ENCODE peak calls at places on chromosomes 12 and 14, in eight cellular contexts. One of them, this sample, is unnamed.
A peak's percentile ranks its signal among the peaks of the same experiment; 100 is the strongest.

GRCh38 chr12:6375269-6376078 is at the start of gene SCNN1A:
- DNase-seq in uterus: peak; percentile 30
- DNase-seq in mammary epithelial cell: peak; percentile 77
- DNase-seq in CD4-positive, alpha-beta memory T cell: no peak
- DNase-seq in effector memory CD4-positive, alpha-beta T cell: no peak
- DNase-seq in CD4-positive, CD25-positive, alpha-beta regulatory T cell: no peak
- DNase-seq in upper lobe of left lung: peak; percentile 90
- DNase-seq in IMR-90: no peak
- DNase-seq in this sample: peak; percentile 99

GRCh38 chr12:89494411-89495231 is 30.0 kb downstream of the GALNT4 start:
- DNase-seq in upper lobe of left lung: no peak
- DNase-seq in IMR-90: peak; percentile 81
- DNase-seq in uterus: no peak
- DNase-seq in CD4-positive, CD25-positive, alpha-beta regulatory T cell: no peak
- DNase-seq in mammary epithelial cell: peak; percentile 48
- DNase-seq in effector memory CD4-positive, alpha-beta T cell: no peak
- DNase-seq in CD4-positive, alpha-beta memory T cell: no peak
- DNase-seq in this sample: no peak

GRCh38 chr12:38543151-38543550 is 226.6 kb downstream of the ALG10B start:
- DNase-seq in IMR-90: no peak
- DNase-seq in upper lobe of left lung: no peak
- DNase-seq in mammary epithelial cell: peak; percentile 25
- DNase-seq in uterus: no peak
- DNase-seq in CD4-positive, alpha-beta memory T cell: no peak
- DNase-seq in effector memory CD4-positive, alpha-beta T cell: no peak
- DNase-seq in CD4-positive, CD25-positive, alpha-beta regulatory T cell: no peak
- DNase-seq in this sample: peak; percentile 88

GRCh38 chr12:51788876-51789275 is 59.6 kb downstream of the FIGNL2 start:
- DNase-seq in upper lobe of left lung: no peak
- DNase-seq in CD4-positive, CD25-positive, alpha-beta regulatory T cell: no peak
- DNase-seq in CD4-positive, alpha-beta memory T cell: no peak
- DNase-seq in mammary epithelial cell: peak; percentile 51
- DNase-seq in IMR-90: peak; percentile 80
- DNase-seq in effector memory CD4-positive, alpha-beta T cell: no peak
- DNase-seq in uterus: no peak
- DNase-seq in this sample: no peak

GRCh38 chr12:112836736-112837628 is 45.4 kb downstream of the RPH3A start:
- DNase-seq in IMR-90: no peak
- DNase-seq in uterus: no peak
- DNase-seq in CD4-positive, alpha-beta memory T cell: no peak
- DNase-seq in mammary epithelial cell: no peak
- DNase-seq in effector memory CD4-positive, alpha-beta T cell: no peak
- DNase-seq in CD4-positive, CD25-positive, alpha-beta regulatory T cell: no peak
- DNase-seq in upper lobe of left lung: no peak
- DNase-seq in this sample: peak; percentile 85

GRCh38 chr12:27331299-27331926 is 1.2 kb upstream of the BMAL2 start:
- DNase-seq in CD4-positive, alpha-beta memory T cell: no peak
- DNase-seq in effector memory CD4-positive, alpha-beta T cell: no peak
- DNase-seq in uterus: no peak
- DNase-seq in mammary epithelial cell: peak; percentile 99
- DNase-seq in CD4-positive, CD25-positive, alpha-beta regulatory T cell: no peak
- DNase-seq in upper lobe of left lung: no peak
- DNase-seq in IMR-90: peak; percentile 98
- DNase-seq in this sample: no peak

GRCh38 chr12:52155048-52155868 is 36.6 kb downstream of the KRT80 start:
- DNase-seq in upper lobe of left lung: no peak
- DNase-seq in effector memory CD4-positive, alpha-beta T cell: peak; percentile 37
- DNase-seq in uterus: no peak
- DNase-seq in IMR-90: no peak
- DNase-seq in CD4-positive, alpha-beta memory T cell: peak; percentile 78
- DNase-seq in mammary epithelial cell: peak; percentile 95
- DNase-seq in CD4-positive, CD25-positive, alpha-beta regulatory T cell: no peak
- DNase-seq in this sample: peak; percentile 50

GRCh38 chr12:117013726-117014125 is 85.5 kb downstream of the TESC start:
- DNase-seq in CD4-positive, alpha-beta memory T cell: no peak
- DNase-seq in CD4-positive, CD25-positive, alpha-beta regulatory T cell: no peak
- DNase-seq in effector memory CD4-positive, alpha-beta T cell: no peak
- DNase-seq in uterus: no peak
- DNase-seq in IMR-90: peak; percentile 38
- DNase-seq in mammary epithelial cell: no peak
- DNase-seq in upper lobe of left lung: no peak
- DNase-seq in this sample: no peak

GRCh38 chr14:105348945-105349699 is 34.6 kb downstream of the PACS2 start:
- DNase-seq in mammary epithelial cell: no peak
- DNase-seq in uterus: no peak
- DNase-seq in effector memory CD4-positive, alpha-beta T cell: no peak
- DNase-seq in IMR-90: no peak
- DNase-seq in CD4-positive, alpha-beta memory T cell: no peak
- DNase-seq in CD4-positive, CD25-positive, alpha-beta regulatory T cell: no peak
- DNase-seq in upper lobe of left lung: peak; percentile 67
- DNase-seq in this sample: no peak

GRCh38 chr12:99386907-99387306 is 260.6 kb upstream of the GARIN6 start:
- DNase-seq in effector memory CD4-positive, alpha-beta T cell: no peak
- DNase-seq in upper lobe of left lung: no peak
- DNase-seq in CD4-positive, alpha-beta memory T cell: no peak
- DNase-seq in mammary epithelial cell: peak; percentile 11
- DNase-seq in uterus: no peak
- DNase-seq in CD4-positive, CD25-positive, alpha-beta regulatory T cell: no peak
- DNase-seq in IMR-90: peak; percentile 8
- DNase-seq in this sample: peak; percentile 61

DNA sequence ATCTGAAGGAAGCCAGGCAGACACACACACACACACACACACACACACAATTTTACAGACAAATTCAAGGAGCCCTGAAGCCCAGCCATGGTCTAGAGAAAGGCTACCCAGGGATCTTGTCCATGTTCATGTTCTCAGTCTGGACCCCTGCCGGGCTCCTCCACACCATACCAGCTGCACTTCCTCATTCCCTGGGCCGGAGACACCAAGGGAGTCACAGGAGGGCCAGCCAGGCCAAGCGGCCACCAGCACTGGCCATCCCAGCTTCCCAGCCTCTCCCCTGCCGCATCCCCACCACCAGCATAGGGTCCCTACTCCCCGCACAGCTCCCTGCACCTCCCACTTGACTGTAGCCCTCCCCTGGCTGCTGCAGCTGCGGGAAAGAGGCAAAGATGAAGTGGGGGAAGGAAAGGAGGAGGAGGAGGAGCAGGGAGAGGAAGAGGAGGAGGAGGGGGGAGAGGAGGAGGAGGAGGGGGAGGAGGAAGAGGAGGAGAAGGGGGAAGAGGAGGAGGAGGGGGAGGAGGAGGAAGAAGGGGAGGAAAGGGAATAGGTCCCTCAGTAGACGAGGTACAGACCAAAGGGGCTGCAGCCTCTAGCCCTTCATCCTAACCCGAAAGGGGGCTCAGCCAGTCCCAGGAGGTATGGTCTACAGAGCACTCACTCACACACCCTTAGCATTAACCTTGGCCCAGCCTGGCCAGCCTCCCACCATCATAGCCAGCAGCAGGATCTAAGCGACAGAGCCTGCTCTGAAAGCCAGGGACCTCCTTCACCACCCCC is 293.2 kb downstream of the DPF3 start:
- DNase-seq in IMR-90: no peak
- DNase-seq in effector memory CD4-positive, alpha-beta T cell: no peak
- DNase-seq in CD4-positive, alpha-beta memory T cell: no peak
- DNase-seq in uterus: no peak
- DNase-seq in CD4-positive, CD25-positive, alpha-beta regulatory T cell: no peak
- DNase-seq in mammary epithelial cell: no peak
- DNase-seq in upper lobe of left lung: peak; percentile 52
- DNase-seq in this sample: peak; percentile 53
- H3K4me1 ChIP-seq in IMR-90: peaks cover 4% of the 10 kb centered on the region
- H3K4me1 ChIP-seq in effector memory CD4-positive, alpha-beta T cell: no peaks in the 10 kb centered on the region
- H3K4me1 ChIP-seq in CD4-positive, alpha-beta memory T cell: peaks cover 2% of the 10 kb centered on the region
- H3K4me1 ChIP-seq in uterus: no peaks in the 10 kb centered on the region
- H3K4me1 ChIP-seq in CD4-positive, CD25-positive, alpha-beta regulatory T cell: no peaks in the 10 kb centered on the region
- H3K4me1 ChIP-seq in mammary epithelial cell: no peaks in the 10 kb centered on the region
- H3K4me1 ChIP-seq in upper lobe of left lung: no peaks in the 10 kb centered on the region
- H3K4me1 ChIP-seq in this sample: no peaks in the 10 kb centered on the region

DNA sequence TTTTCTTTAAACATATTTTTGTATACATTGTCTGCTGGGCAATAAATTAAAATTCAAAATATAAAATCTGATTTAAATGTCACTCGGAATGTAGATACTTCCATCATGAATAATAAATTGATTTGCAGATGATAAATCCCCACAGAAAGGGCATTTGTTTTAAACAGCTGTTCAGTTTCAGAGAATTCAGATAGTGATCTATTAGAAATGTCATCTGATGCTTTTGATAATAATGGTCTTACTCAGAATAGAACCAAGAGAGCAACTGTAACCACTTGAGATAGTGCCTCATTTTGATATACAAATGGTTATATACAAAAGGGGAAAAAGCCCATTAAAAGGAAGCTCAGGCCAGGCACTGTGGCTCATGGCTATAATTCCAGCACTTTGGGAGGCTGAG is 43.4 kb downstream of the CDK17 start:
- DNase-seq in effector memory CD4-positive, alpha-beta T cell: no peak
- DNase-seq in upper lobe of left lung: no peak
- DNase-seq in CD4-positive, CD25-positive, alpha-beta regulatory T cell: no peak
- DNase-seq in IMR-90: no peak
- DNase-seq in CD4-positive, alpha-beta memory T cell: no peak
- DNase-seq in mammary epithelial cell: no peak
- DNase-seq in uterus: no peak
- DNase-seq in this sample: no peak
- H3K4me1 ChIP-seq in effector memory CD4-positive, alpha-beta T cell: peaks cover 7% of the 10 kb centered on the region
- H3K4me1 ChIP-seq in upper lobe of left lung: peaks cover 43% of the 10 kb centered on the region
- H3K4me1 ChIP-seq in CD4-positive, CD25-positive, alpha-beta regulatory T cell: peaks cover 41% of the 10 kb centered on the region
- H3K4me1 ChIP-seq in IMR-90: peaks cover 13% of the 10 kb centered on the region
- H3K4me1 ChIP-seq in CD4-positive, alpha-beta memory T cell: peaks cover 89% of the 10 kb centered on the region
- H3K4me1 ChIP-seq in mammary epithelial cell: peaks cover 8% of the 10 kb centered on the region
- H3K4me1 ChIP-seq in uterus: peaks cover 9% of the 10 kb centered on the region
- H3K4me1 ChIP-seq in this sample: peaks cover 9% of the 10 kb centered on the region

GRCh38 chr12:92029902-92030586 is 115.6 kb downstream of the BTG1 start:
- DNase-seq in IMR-90: no peak
- DNase-seq in effector memory CD4-positive, alpha-beta T cell: no peak
- DNase-seq in mammary epithelial cell: no peak
- DNase-seq in CD4-positive, CD25-positive, alpha-beta regulatory T cell: no peak
- DNase-seq in uterus: no peak
- DNase-seq in CD4-positive, alpha-beta memory T cell: no peak
- DNase-seq in upper lobe of left lung: no peak
- DNase-seq in this sample: no peak

GRCh38 chr12:92027243-92027642 is 118.4 kb downstream of the BTG1 start:
- DNase-seq in uterus: no peak
- DNase-seq in mammary epithelial cell: no peak
- DNase-seq in CD4-positive, alpha-beta memory T cell: no peak
- DNase-seq in CD4-positive, CD25-positive, alpha-beta regulatory T cell: no peak
- DNase-seq in effector memory CD4-positive, alpha-beta T cell: no peak
- DNase-seq in upper lobe of left lung: no peak
- DNase-seq in IMR-90: no peak
- DNase-seq in this sample: no peak

GRCh38 chr12:92029136-92029535 is 116.5 kb downstream of the BTG1 start:
- DNase-seq in CD4-positive, alpha-beta memory T cell: no peak
- DNase-seq in mammary epithelial cell: no peak
- DNase-seq in CD4-positive, CD25-positive, alpha-beta regulatory T cell: no peak
- DNase-seq in IMR-90: no peak
- DNase-seq in uterus: no peak
- DNase-seq in upper lobe of left lung: no peak
- DNase-seq in effector memory CD4-positive, alpha-beta T cell: no peak
- DNase-seq in this sample: no peak

GRCh38 chr12:92030618-92031017 is 115.0 kb downstream of the BTG1 start:
- DNase-seq in CD4-positive, CD25-positive, alpha-beta regulatory T cell: peak; percentile 44
- DNase-seq in uterus: peak; percentile 37
- DNase-seq in mammary epithelial cell: peak; percentile 43
- DNase-seq in IMR-90: peak; percentile 24
- DNase-seq in effector memory CD4-positive, alpha-beta T cell: peak; percentile 51
- DNase-seq in upper lobe of left lung: no peak
- DNase-seq in CD4-positive, alpha-beta memory T cell: peak; percentile 84
- DNase-seq in this sample: no peak

DNA sequence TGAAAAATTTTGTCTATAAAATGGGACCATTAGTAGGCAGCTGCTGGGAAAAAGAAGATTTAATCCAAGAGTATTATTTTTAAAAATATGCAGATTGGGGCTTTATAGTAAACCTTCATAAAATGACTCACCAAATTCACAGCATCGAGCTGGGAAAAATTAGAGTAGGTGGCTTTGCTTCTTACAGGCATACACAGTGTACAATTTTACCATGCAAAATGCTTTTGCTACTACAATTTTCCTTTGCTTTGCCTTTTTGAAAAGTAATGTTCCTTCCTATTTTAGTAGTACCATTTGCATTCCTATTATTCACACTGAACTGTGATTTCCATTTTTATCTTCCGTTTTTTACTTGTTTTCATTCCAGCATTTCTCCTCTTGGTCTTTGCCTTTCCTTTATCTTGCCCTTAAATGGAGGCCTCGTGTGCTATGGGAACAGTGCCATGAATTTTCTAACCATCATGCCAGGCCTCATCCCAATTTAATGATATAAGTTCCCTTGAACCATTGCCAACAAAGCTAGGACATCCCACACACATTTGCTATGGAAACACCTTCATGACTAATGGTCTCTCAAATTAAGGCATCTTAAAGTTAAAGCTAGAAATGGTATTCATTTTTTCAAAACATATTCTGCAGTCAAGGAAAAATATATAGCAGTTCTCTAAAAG is 117.5 kb downstream of the BTG1 start:
- DNase-seq in IMR-90: no peak
- DNase-seq in uterus: no peak
- DNase-seq in effector memory CD4-positive, alpha-beta T cell: no peak
- DNase-seq in CD4-positive, alpha-beta memory T cell: no peak
- DNase-seq in CD4-positive, CD25-positive, alpha-beta regulatory T cell: no peak
- DNase-seq in upper lobe of left lung: no peak
- DNase-seq in mammary epithelial cell: peak; percentile 73
- DNase-seq in this sample: no peak
- H3K4me1 ChIP-seq in IMR-90: no peaks in the 10 kb centered on the region
- H3K4me1 ChIP-seq in uterus: peaks cover 8% of the 10 kb centered on the region
- H3K4me1 ChIP-seq in effector memory CD4-positive, alpha-beta T cell: peaks cover 34% of the 10 kb centered on the region
- H3K4me1 ChIP-seq in CD4-positive, alpha-beta memory T cell: peaks cover 74% of the 10 kb centered on the region
- H3K4me1 ChIP-seq in CD4-positive, CD25-positive, alpha-beta regulatory T cell: peaks cover 55% of the 10 kb centered on the region
- H3K4me1 ChIP-seq in upper lobe of left lung: peaks cover 30% of the 10 kb centered on the region
- H3K4me1 ChIP-seq in mammary epithelial cell: peaks cover 21% of the 10 kb centered on the region
- H3K4me1 ChIP-seq in this sample: no peaks in the 10 kb centered on the region

GRCh38 chr12:70248916-70249315 is 5.7 kb downstream of the CNOT2 start:
- DNase-seq in upper lobe of left lung: no peak
- DNase-seq in uterus: no peak
- DNase-seq in CD4-positive, CD25-positive, alpha-beta regulatory T cell: no peak
- DNase-seq in effector memory CD4-positive, alpha-beta T cell: no peak
- DNase-seq in mammary epithelial cell: no peak
- DNase-seq in CD4-positive, alpha-beta memory T cell: no peak
- DNase-seq in IMR-90: no peak
- DNase-seq in this sample: no peak

GRCh38 chr12:70247653-70248199 is 4.5 kb downstream of the CNOT2 start:
- DNase-seq in IMR-90: no peak
- DNase-seq in uterus: no peak
- DNase-seq in effector memory CD4-positive, alpha-beta T cell: no peak
- DNase-seq in upper lobe of left lung: no peak
- DNase-seq in CD4-positive, alpha-beta memory T cell: no peak
- DNase-seq in mammary epithelial cell: no peak
- DNase-seq in CD4-positive, CD25-positive, alpha-beta regulatory T cell: no peak
- DNase-seq in this sample: no peak

GRCh38 chr12:70245458-70245857 is 2.2 kb downstream of the CNOT2 start:
- DNase-seq in mammary epithelial cell: no peak
- DNase-seq in CD4-positive, CD25-positive, alpha-beta regulatory T cell: no peak
- DNase-seq in uterus: no peak
- DNase-seq in CD4-positive, alpha-beta memory T cell: no peak
- DNase-seq in upper lobe of left lung: no peak
- DNase-seq in IMR-90: no peak
- DNase-seq in effector memory CD4-positive, alpha-beta T cell: no peak
- DNase-seq in this sample: no peak

GRCh38 chr12:70243510-70244331 is 488 bp downstream of the CNOT2 start:
- DNase-seq in uterus: peak; percentile 17
- DNase-seq in effector memory CD4-positive, alpha-beta T cell: peak; percentile 69
- DNase-seq in mammary epithelial cell: peak; percentile 58
- DNase-seq in CD4-positive, CD25-positive, alpha-beta regulatory T cell: peak; percentile 70
- DNase-seq in IMR-90: peak; percentile 61
- DNase-seq in upper lobe of left lung: no peak
- DNase-seq in CD4-positive, alpha-beta memory T cell: peak; percentile 68
- DNase-seq in this sample: peak; percentile 82

GRCh38 chr12:70246580-70246979 is 3.3 kb downstream of the CNOT2 start:
- DNase-seq in IMR-90: peak; percentile 59
- DNase-seq in mammary epithelial cell: peak; percentile 12
- DNase-seq in effector memory CD4-positive, alpha-beta T cell: no peak
- DNase-seq in upper lobe of left lung: no peak
- DNase-seq in CD4-positive, alpha-beta memory T cell: no peak
- DNase-seq in uterus: no peak
- DNase-seq in CD4-positive, CD25-positive, alpha-beta regulatory T cell: no peak
- DNase-seq in this sample: no peak
- H3K4me1 ChIP-seq in IMR-90: peaks cover 5% of the 10 kb centered on the region
- H3K4me1 ChIP-seq in mammary epithelial cell: peaks cover 16% of the 10 kb centered on the region
- H3K4me1 ChIP-seq in effector memory CD4-positive, alpha-beta T cell: peaks cover 6% of the 10 kb centered on the region
- H3K4me1 ChIP-seq in upper lobe of left lung: peaks cover 70% of the 10 kb centered on the region
- H3K4me1 ChIP-seq in CD4-positive, alpha-beta memory T cell: peaks cover 78% of the 10 kb centered on the region
- H3K4me1 ChIP-seq in uterus: peaks cover 7% of the 10 kb centered on the region
- H3K4me1 ChIP-seq in CD4-positive, CD25-positive, alpha-beta regulatory T cell: peaks cover 57% of the 10 kb centered on the region
- H3K4me1 ChIP-seq in this sample: peaks cover 7% of the 10 kb centered on the region

This sample was measured in endodermal cell.